ENCODE peak calls at places on chromosomes 13 and 19, in nine cellular contexts. A is activated T-cell treated with anti-CD3 and anti-CD28 coated beads for 48 hours, C is NCI-H748 treated with DMSO at 0.1 percent for 48 hours, E is fibroblast of pulmonary artery, D is ELR, G is ELF-1, P is heart left ventricle, U is GM04503, R is AG09309. X is an unnamed sample.

GRCh38 chr19:47133021-47133471 is 2.4 kb downstream of the SAE1 start:
- DNase-seq in A (no peak), C (no peak), E (no peak), D (no peak), G (no peak), P (no peak), U (no peak), R (no peak), X (no peak)

GRCh38 chr19:49058592-49058991 is 1.0 kb upstream of the CGB7 start:
- DNase-seq in A (peak; percentile 34), C (no peak), E (no peak), D (peak; percentile 51), G (peak; percentile 27), P (no peak), U (no peak), R (no peak), X (no peak)

GRCh38 chr19:485122-485521 is 11.2 kb upstream of the MADCAM1 start:
- DNase-seq in A (no peak), C (no peak), E (no peak), D (no peak), G (no peak), P (no peak), U (no peak), R (no peak), X (no peak)

GRCh38 chr19:55324705-55325104 is 436 bp downstream of the TMEM150B start:
- DNase-seq in A (no peak), C (no peak), E (no peak), D (no peak), G (no peak), P (no peak), U (no peak), R (no peak), X (no peak)

GRCh38 chr13:113953561-113953960 is 20.3 kb downstream of the C13orf46 start:
- DNase-seq in A (no peak), C (no peak), E (no peak), D (no peak), G (no peak), P (peak; percentile 47), U (no peak), R (no peak), X (no peak)

GRCh38 chr13:113589961-113590339 is 5.4 kb downstream of the TFDP1 start:
- DNase-seq in A (no peak), C (no peak), E (no peak), D (no peak), G (no peak), P (peak; percentile 39), U (no peak), R (no peak), X (no peak)

GRCh38 chr13:29472317-29472961 is 123.0 kb downstream of the SLC7A1 start:
- DNase-seq in A (peak; percentile 37), C (peak; percentile 41), E (peak; percentile 76), D (peak; percentile 82), G (peak; percentile 64), P (no peak), U (no peak), R (no peak), X (no peak)

GRCh38 chr13:110799246-110800236 is 86.0 kb downstream of the ING1 start:
- DNase-seq in A (no peak), C (no peak), E (peak; percentile 96), D (peak; percentile 33), G (no peak), P (no peak), U (peak; percentile 64), R (peak; percentile 69), X (no peak)

GRCh38 chr19:5292843-5293606 is 47.6 kb downstream of the PTPRS start:
- DNase-seq in A (peak; percentile 41), C (no peak), E (peak; percentile 57), D (peak; percentile 79), G (no peak), P (peak; percentile 78), U (peak; percentile 41), R (no peak), X (peak; percentile 52)

GRCh38 chr19:52995711-52996110 is 18.0 kb upstream of the ERVV-1 start:
- DNase-seq in A (no peak), C (no peak), E (no peak), D (no peak), G (no peak), P (no peak), U (no peak), R (no peak), X (no peak)

GRCh38 chr13:39959497-39959896 is 304.0 kb downstream of the COG6 start:
- DNase-seq in A (no peak), C (no peak), E (no peak), D (no peak), G (no peak), P (no peak), U (no peak), R (no peak), X (no peak)

GRCh38 chr19:13031917-13032623 is 36.8 kb downstream of the NFIX start:
- DNase-seq in A (no peak), C (no peak), E (no peak), D (no peak), G (no peak), P (no peak), U (no peak), R (no peak), X (no peak)

GRCh38 chr13:107669356-107669755 is 546.0 kb downstream of the LIG4 start:
- DNase-seq in A (no peak), C (peak; percentile 72), E (no peak), D (peak; percentile 20), G (no peak), P (no peak), U (peak; percentile 19), R (peak; percentile 53), X (no peak)

GRCh38 chr19:29001006-29001921 is 211.7 kb downstream of the UQCRFS1 start:
- DNase-seq in A (no peak), C (no peak), E (peak; percentile 3), D (no peak), G (peak; percentile 39), P (no peak), U (no peak), R (no peak), X (no peak)

GRCh38 chr13:73364706-73365105 is 305.9 kb downstream of the KLF5 start:
- DNase-seq in A (no peak), C (peak; percentile 17), E (no peak), D (no peak), G (no peak), P (no peak), U (no peak), R (no peak), X (no peak)

GRCh38 chr19:33177417-33177976 is 16.6 kb upstream of the LRP3 start:
- DNase-seq in A (no peak), C (no peak), E (no peak), D (peak; percentile 71), G (no peak), P (no peak), U (no peak), R (no peak), X (no peak)

GRCh38 chr13:87089391-87089790 is 581.8 kb upstream of the SLITRK5 start:
- DNase-seq in A (no peak), C (no peak), E (peak; percentile 74), D (peak; percentile 91), G (no peak), P (no peak), U (peak; percentile 53), R (peak; percentile 0), X (no peak)

GRCh38 chr19:14837391-14837790 is 2.4 kb upstream of the OR7A5 start:
- DNase-seq in A (no peak), C (no peak), E (no peak), D (no peak), G (peak; percentile 2), P (no peak), U (no peak), R (no peak), X (no peak)

GRCh38 chr13:109939838-109940237 is 153.5 kb upstream of the IRS2 start:
- DNase-seq in A (no peak), C (no peak), E (no peak), D (no peak), G (no peak), P (no peak), U (no peak), R (no peak), X (no peak)

GRCh38 chr19:39409886-39410619 is 2.4 kb upstream of the PLEKHG2 start:
- DNase-seq in A (no peak), C (peak; percentile 27), E (peak; percentile 83), D (peak; percentile 44), G (peak; percentile 67), P (peak; percentile 93), U (no peak), R (no peak), X (peak; percentile 67)

GRCh38 chr19:42290523-42291436 is 11.2 kb upstream of the PRR19 start:
- DNase-seq in A (peak; percentile 52), C (no peak), E (no peak), D (peak; percentile 67), G (peak; percentile 44), P (no peak), U (no peak), R (no peak), X (peak; percentile 60)

GRCh38 chr19:15790096-15790495 is 2.6 kb downstream of the OR10H5 start:
- DNase-seq in A (no peak), C (no peak), E (no peak), D (no peak), G (no peak), P (no peak), U (no peak), R (no peak), X (no peak)

GRCh38 chr19:18128044-18128443 is 24.9 kb upstream of the PIK3R2 start:
- DNase-seq in A (no peak), C (no peak), E (no peak), D (peak; percentile 84), G (no peak), P (no peak), U (no peak), R (no peak), X (no peak)

GRCh38 chr13:110485604-110486003 is 75.9 kb downstream of the RAB20 start:
- DNase-seq in A (no peak), C (no peak), E (no peak), D (no peak), G (peak; percentile 96), P (no peak), U (no peak), R (no peak), X (no peak)

GRCh38 chr19:13887529-13887928 is 10.6 kb downstream of the NANOS3 start:
- DNase-seq in A (no peak), C (no peak), E (peak; percentile 21), D (peak; percentile 53), G (no peak), P (no peak), U (no peak), R (peak; percentile 54), X (no peak)

GRCh38 chr13:114149774-114150740 is 17.6 kb upstream of the RASA3 start:
- DNase-seq in A (no peak), C (peak; percentile 95), E (no peak), D (no peak), G (no peak), P (no peak), U (no peak), R (no peak), X (no peak)

GRCh38 chr19:34120846-34121639 is 51.3 kb upstream of the LSM14A start:
- DNase-seq in A (peak; percentile 51), C (no peak), E (peak; percentile 71), D (peak; percentile 60), G (peak; percentile 49), P (no peak), U (no peak), R (no peak), X (peak; percentile 23)

GRCh38 chr19:16778796-16779411 is 50.3 kb upstream of the SIN3B start:
- DNase-seq in A (peak; percentile 30), C (no peak), E (peak; percentile 72), D (peak; percentile 79), G (peak; percentile 86), P (no peak), U (no peak), R (no peak), X (peak; percentile 22)

GRCh38 chr19:36030264-36031148 is 2.2 kb downstream of the CLIP3 start:
- DNase-seq in A (no peak), C (no peak), E (peak; percentile 48), D (peak; percentile 30), G (no peak), P (no peak), U (no peak), R (no peak), X (no peak)

GRCh38 chr13:107808388-107808787 is 406.9 kb downstream of the LIG4 start:
- DNase-seq in A (no peak), C (no peak), E (peak; percentile 20), D (no peak), G (no peak), P (no peak), U (no peak), R (no peak), X (no peak)

GRCh38 chr13:41601718-41602445 is 144.5 kb downstream of the RGCC start:
- DNase-seq in A (no peak), C (no peak), E (no peak), D (no peak), G (no peak), P (no peak), U (peak; percentile 75), R (peak; percentile 46), X (no peak)